ENCODE peak calls at places on chromosome 20, in nine cellular contexts. S is cardiac fibroblast, U is brain microvascular endothelial cell, Q is AG10803, W is colonic mucosa, C is HFF-Myc, D is GM10248, V is GM13976, Z is astrocyte of the spinal cord. R is an unnamed sample.

GRCh38 chr20:31722388-31723281 is at the start of gene BCL2L1:
- DNase-seq in S (peak; percentile 91), U (peak; percentile 68), Q (peak; percentile 87), W (peak; percentile 85), C (no peak), D (peak; percentile 48), V (peak; percentile 66), Z (peak; percentile 88), R (peak; percentile 94)

GRCh38 chr20:31833130-31833930 is 12.1 kb downstream of the FOXS1 start:
- DNase-seq in S (peak; percentile 52), U (peak; percentile 48), Q (no peak), W (peak; percentile 58), C (no peak), D (peak; percentile 82), V (peak; percentile 87), Z (no peak), R (peak; percentile 83)

GRCh38 chr20:53202781-53203180 is 230.6 kb downstream of the TSHZ2 start:
- DNase-seq in S (no peak), U (no peak), Q (no peak), W (no peak), C (no peak), D (no peak), V (no peak), Z (no peak), R (no peak)

GRCh38 chr20:19893356-19893755 is 123.8 kb upstream of the NAA20 start:
- DNase-seq in S (no peak), U (peak; percentile 48), Q (no peak), W (no peak), C (peak; percentile 15), D (no peak), V (no peak), Z (peak; percentile 36), R (no peak)

GRCh38 chr20:32911355-32911754 is 52.6 kb downstream of the EFCAB8 start:
- DNase-seq in S (no peak), U (no peak), Q (no peak), W (no peak), C (no peak), D (no peak), V (no peak), Z (no peak), R (no peak)

GRCh38 chr20:4794846-4795245 is 73.1 kb downstream of the PRND start:
- DNase-seq in S (peak; percentile 3), U (no peak), Q (peak; percentile 22), W (no peak), C (no peak), D (no peak), V (no peak), Z (peak; percentile 4), R (no peak)

GRCh38 chr20:22995923-22996322 is 39.2 kb upstream of the SSTR4 start:
- DNase-seq in S (no peak), U (no peak), Q (no peak), W (no peak), C (no peak), D (no peak), V (no peak), Z (no peak), R (no peak)

GRCh38 chr20:41037172-41037571 is 8.6 kb downstream of the TOP1 start:
- DNase-seq in S (no peak), U (no peak), Q (no peak), W (no peak), C (no peak), D (no peak), V (no peak), Z (no peak), R (no peak)

GRCh38 chr20:13022401-13023170 is 13.8 kb downstream of the SPTLC3 start:
- DNase-seq in S (peak; percentile 51), U (peak; percentile 73), Q (peak; percentile 83), W (no peak), C (peak; percentile 72), D (no peak), V (no peak), Z (peak; percentile 81), R (no peak)

GRCh38 chr20:50561379-50562078 is 51.3 kb downstream of the PTPN1 start:
- DNase-seq in S (peak; percentile 93), U (peak; percentile 92), Q (peak; percentile 89), W (no peak), C (peak; percentile 93), D (no peak), V (peak; percentile 44), Z (peak; percentile 98), R (peak; percentile 87)

GRCh38 chr20:63567382-63568169 is 6.5 kb downstream of the HELZ2 start:
- DNase-seq in S (no peak), U (peak; percentile 20), Q (no peak), W (no peak), C (no peak), D (peak; percentile 69), V (peak; percentile 78), Z (peak; percentile 27), R (peak; percentile 80)

GRCh38 chr20:49415005-49415663 is 67.3 kb downstream of the KCNB1 start:
- DNase-seq in S (no peak), U (no peak), Q (no peak), W (no peak), C (no peak), D (no peak), V (no peak), Z (no peak), R (no peak)

GRCh38 chr20:44331201-44331600 is 5.6 kb upstream of the R3HDML start:
- DNase-seq in S (no peak), U (no peak), Q (no peak), W (no peak), C (no peak), D (no peak), V (no peak), Z (no peak), R (no peak)

GRCh38 chr20:13681248-13682125 is 42.8 kb upstream of the TASP1 start:
- DNase-seq in S (no peak), U (no peak), Q (no peak), W (peak; percentile 29), C (no peak), D (peak; percentile 54), V (peak; percentile 38), Z (no peak), R (no peak)

GRCh38 chr20:36856196-36856595 is 19.7 kb upstream of the TLDC2 start:
- DNase-seq in S (peak; percentile 73), U (no peak), Q (peak; percentile 46), W (no peak), C (no peak), D (no peak), V (no peak), Z (no peak), R (no peak)

GRCh38 chr20:63945921-63946920 is 10.0 kb downstream of the UCKL1 start:
- DNase-seq in S (no peak), U (no peak), Q (no peak), W (no peak), C (no peak), D (no peak), V (no peak), Z (no peak), R (no peak)

GRCh38 chr20:56442381-56443365 is 25.8 kb upstream of the RTF2 start:
- DNase-seq in S (peak; percentile 53), U (no peak), Q (peak; percentile 32), W (no peak), C (no peak), D (no peak), V (no peak), Z (no peak), R (peak; percentile 28)

GRCh38 chr20:33263784-33264183 is 19.2 kb upstream of the BPIFB1 start:
- DNase-seq in S (no peak), U (no peak), Q (no peak), W (no peak), C (no peak), D (no peak), V (no peak), Z (no peak), R (no peak)

GRCh38 chr20:7432612-7433011 is 507.6 kb downstream of the HAO1 start:
- DNase-seq in S (no peak), U (no peak), Q (no peak), W (no peak), C (no peak), D (no peak), V (no peak), Z (no peak), R (no peak)

GRCh38 chr20:440636-441035 is 21.7 kb downstream of the TBC1D20 start:
- DNase-seq in S (no peak), U (peak; percentile 28), Q (no peak), W (no peak), C (no peak), D (no peak), V (no peak), Z (no peak), R (no peak)

DNA sequence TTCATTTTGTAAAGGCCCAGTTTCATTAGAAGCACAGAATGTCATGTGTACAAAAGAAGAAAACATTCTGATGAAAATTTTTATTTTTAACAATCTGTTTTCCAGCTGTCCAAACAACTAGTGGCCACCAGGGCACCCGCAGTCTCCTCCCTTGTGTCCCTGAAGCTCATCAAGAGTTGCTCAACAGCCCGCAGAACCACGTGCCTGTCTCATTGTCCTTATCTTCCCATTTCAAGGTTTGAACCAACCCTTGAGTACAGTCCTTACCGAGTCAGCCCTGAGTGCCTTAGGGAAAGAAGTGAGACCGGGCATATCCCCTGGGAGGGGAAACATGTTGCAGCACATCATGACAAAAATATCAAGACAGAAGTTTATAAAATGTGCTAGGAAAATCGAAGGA is 15.9 kb upstream of the ZNF133 start:
- DNase-seq in S (peak; percentile 20), U (peak; percentile 29), Q (peak; percentile 36), W (no peak), C (peak; percentile 15), D (no peak), V (no peak), Z (no peak), R (no peak)
- TF ChIP-seq CTCF in S (peak; percentile 52), U (peak; percentile 43), Q (peak; percentile 35), W (no peak), C (peak; percentile 27), D (no peak), V (no peak), Z (no peak), R (no peak)

DNA sequence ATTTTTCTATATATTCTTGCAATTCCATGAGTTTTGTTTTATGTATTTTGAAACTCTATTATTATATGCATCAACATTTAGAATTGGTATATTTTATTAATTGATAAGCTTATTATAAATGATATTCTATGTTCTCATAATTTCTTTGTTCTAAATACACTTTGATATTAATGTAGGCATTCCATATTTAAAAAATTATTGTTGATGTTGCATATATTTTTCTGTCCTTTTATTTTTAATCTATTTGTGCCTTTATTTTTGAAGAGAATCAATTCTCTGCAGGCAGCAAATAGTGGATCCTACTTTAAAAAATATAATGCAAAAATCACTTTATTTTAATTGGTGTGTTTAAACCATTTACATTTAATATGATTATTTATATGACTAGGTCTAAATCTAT is 29.6 kb downstream of the SIRPD start:
- DNase-seq in S (no peak), U (no peak), Q (no peak), W (no peak), C (no peak), D (no peak), V (no peak), Z (no peak), R (no peak)
- TF ChIP-seq CTCF in S (no peak), U (no peak), Q (no peak), W (no peak), C (no peak), D (no peak), V (no peak), Z (no peak), R (no peak)

GRCh38 chr20:34579191-34579661 is 20.7 kb downstream of the MAP1LC3A start:
- DNase-seq in S (peak; percentile 87), U (peak; percentile 77), Q (peak; percentile 78), W (peak; percentile 85), C (peak; percentile 42), D (no peak), V (no peak), Z (peak; percentile 82), R (no peak)
- TF ChIP-seq CTCF in S (peak; percentile 85), U (peak; percentile 85), Q (peak; percentile 81), W (peak; percentile 52), C (peak; percentile 74), D (no peak), V (no peak), Z (peak; percentile 87), R (no peak)

GRCh38 chr20:17014967-17015366 is 211.9 kb upstream of the PCSK2 start:
- DNase-seq in S (no peak), U (no peak), Q (no peak), W (no peak), C (no peak), D (no peak), V (no peak), Z (no peak), R (no peak)
- TF ChIP-seq CTCF in S (no peak), U (no peak), Q (no peak), W (no peak), C (no peak), D (no peak), V (no peak), Z (no peak), R (no peak)

R was measured in activated CD8-positive, alpha-beta T cell treated with anti-CD3 and anti-CD28 coated beads for 36 hours.